ENCODE peak calls at places on chromosomes 5 and 9, in ten cellular contexts. Y is keratinocyte; N is dorsolateral prefrontal cortex; W is stimulated activated CD4-positive, alpha-beta T cell treated with anti-CD3 and anti-CD28 coated beads, Interleukin-2, amount 100 ng/mL, for 4 hours; M is pons; K is choroid plexus epithelial cell; D is endodermal cell; F is NCI-H460; O is posterior cingulate gyrus; V is Caco-2. H is an unnamed sample.

GRCh38 chr9:137421838-137422667 is 909 bp downstream of the EXD3 start:
- DNase-seq in Y (no peak), N (no peak), W (no peak), M (no peak), K (no peak), D (no peak), F (no peak), O (no peak), V (no peak), H (peak)

GRCh38 chr5:149654893-149655505 is 73.7 kb downstream of the ARHGEF37 start:
- DNase-seq in Y (no peak), N (no peak), W (no peak), M (no peak), K (no peak), D (no peak), F (no peak), O (no peak), V (no peak), H (no peak)

GRCh38 chr9:136460772-136461325 is 21.2 kb upstream of the INPP5E start:
- DNase-seq in Y (no peak), N (no peak), W (no peak), M (no peak), K (no peak), D (no peak), F (no peak), O (no peak), V (no peak), H (no peak)

GRCh38 chr9:69898714-69899209 is 78.1 kb downstream of the CFAP95 start:
- DNase-seq in Y (peak), N (no peak), W (no peak), M (peak), K (peak), D (no peak), F (no peak), O (no peak), V (no peak), H (no peak)

GRCh38 chr5:92402045-92402444 is 1018.9 kb upstream of the ARRDC3 start:
- DNase-seq in Y (no peak), N (no peak), W (no peak), M (no peak), K (peak), D (no peak), F (no peak), O (no peak), V (no peak), H (no peak)

GRCh38 chr9:112043423-112043822 is 131.7 kb downstream of the SUSD1 start:
- DNase-seq in Y (no peak), N (no peak), W (no peak), M (no peak), K (no peak), D (no peak), F (no peak), O (no peak), V (no peak), H (no peak)

GRCh38 chr9:105066265-105066865 is 138.4 kb upstream of the ABCA1 start:
- DNase-seq in Y (no peak), N (no peak), W (no peak), M (no peak), K (no peak), D (no peak), F (no peak), O (no peak), V (no peak), H (no peak)

GRCh38 chr9:128457207-128457606 is 1.4 kb downstream of the ODF2 start:
- DNase-seq in Y (no peak), N (no peak), W (no peak), M (no peak), K (no peak), D (peak), F (no peak), O (no peak), V (no peak), H (no peak)

GRCh38 chr5:19928556-19929421 is 59.2 kb downstream of the CDH18 start:
- DNase-seq in Y (peak), N (no peak), W (no peak), M (peak), K (peak), D (no peak), F (peak), O (no peak), V (no peak), H (no peak)

GRCh38 chr5:16456103-16456832 is 9.3 kb downstream of the ZNF622 start:
- DNase-seq in Y (peak), N (no peak), W (no peak), M (peak), K (peak), D (peak), F (peak), O (peak), V (peak), H (peak)

GRCh38 chr5:35145671-35146317 is 84.5 kb downstream of the PRLR start:
- DNase-seq in Y (no peak), N (no peak), W (no peak), M (no peak), K (no peak), D (no peak), F (no peak), O (no peak), V (no peak), H (no peak)

GRCh38 chr5:136249678-136250266 is 56.8 kb upstream of the SMIM32 start:
- DNase-seq in Y (no peak), N (peak), W (no peak), M (peak), K (peak), D (peak), F (peak), O (peak), V (peak), H (peak)

GRCh38 chr5:133423618-133424282 is 188.6 kb downstream of the FSTL4 start:
- DNase-seq in Y (peak), N (peak), W (peak), M (peak), K (peak), D (peak), F (peak), O (peak), V (peak), H (peak)

GRCh38 chr5:147484708-147485020 is 25.2 kb downstream of the DPYSL3 start:
- DNase-seq in Y (no peak), N (no peak), W (no peak), M (no peak), K (no peak), D (no peak), F (no peak), O (no peak), V (no peak), H (no peak)

GRCh38 chr9:133658442-133659431 is 22.6 kb downstream of the DBH start:
- DNase-seq in Y (no peak), N (no peak), W (peak), M (no peak), K (peak), D (peak), F (no peak), O (peak), V (peak), H (no peak)

GRCh38 chr9:131562032-131562959 is 17.0 kb downstream of the PRRT1B start:
- DNase-seq in Y (no peak), N (no peak), W (no peak), M (no peak), K (peak), D (peak), F (no peak), O (no peak), V (peak), H (no peak)

GRCh38 chr9:13064060-13064459 is 215.4 kb downstream of the MPDZ start:
- DNase-seq in Y (no peak), N (no peak), W (no peak), M (no peak), K (no peak), D (no peak), F (no peak), O (no peak), V (no peak), H (no peak)

GRCh38 chr9:4661165-4662095 is 664 bp upstream of the PLPP6 start:
- DNase-seq in Y (no peak), N (no peak), W (no peak), M (no peak), K (peak), D (no peak), F (no peak), O (no peak), V (no peak), H (no peak)

GRCh38 chr5:32771037-32771436 is 59.9 kb downstream of the NPR3 start:
- DNase-seq in Y (no peak), N (no peak), W (no peak), M (no peak), K (no peak), D (no peak), F (no peak), O (no peak), V (no peak), H (no peak)

GRCh38 chr9:68522126-68522525 is 18.6 kb downstream of the TMEM252 start:
- DNase-seq in Y (no peak), N (no peak), W (no peak), M (peak), K (no peak), D (no peak), F (no peak), O (no peak), V (no peak), H (no peak)

GRCh38 chr5:72648511-72648910 is 141.3 kb upstream of the ZNF366 start:
- DNase-seq in Y (no peak), N (no peak), W (no peak), M (peak), K (peak), D (no peak), F (no peak), O (peak), V (no peak), H (no peak)

H was measured in NAMALWA.